ENCODE peak calls at places on chromosomes 13 and 19, in seven cellular contexts. One of them, this sample, is unnamed.

GRCh38 chr13:42065414-42065813 is 17.0 kb downstream of the DGKH start:
- DNase-seq in CD4-positive, alpha-beta memory T cell: no peak
- DNase-seq in RWPE1: no peak
- DNase-seq in hepatocyte: no peak
- DNase-seq in CD8-positive, alpha-beta memory T cell: no peak
- DNase-seq in tibial artery: no peak
- DNase-seq in effector memory CD4-positive, alpha-beta T cell: no peak
- DNase-seq in this sample: no peak

GRCh38 chr19:7641288-7642276 is 4.7 kb downstream of the STXBP2 start:
- DNase-seq in CD4-positive, alpha-beta memory T cell: peak
- DNase-seq in RWPE1: no peak
- DNase-seq in hepatocyte: no peak
- DNase-seq in CD8-positive, alpha-beta memory T cell: peak
- DNase-seq in tibial artery: no peak
- DNase-seq in effector memory CD4-positive, alpha-beta T cell: no peak
- DNase-seq in this sample: no peak

GRCh38 chr19:41995959-41996797 is 2.1 kb upstream of the ATP1A3 start:
- DNase-seq in CD4-positive, alpha-beta memory T cell: no peak
- DNase-seq in RWPE1: no peak
- DNase-seq in hepatocyte: no peak
- DNase-seq in CD8-positive, alpha-beta memory T cell: no peak
- DNase-seq in tibial artery: no peak
- DNase-seq in effector memory CD4-positive, alpha-beta T cell: no peak
- DNase-seq in this sample: no peak

GRCh38 chr13:95457294-95457693 is 95.2 kb upstream of the CLDN10 start:
- DNase-seq in CD4-positive, alpha-beta memory T cell: no peak
- DNase-seq in RWPE1: no peak
- DNase-seq in hepatocyte: no peak
- DNase-seq in CD8-positive, alpha-beta memory T cell: no peak
- DNase-seq in tibial artery: no peak
- DNase-seq in effector memory CD4-positive, alpha-beta T cell: no peak
- DNase-seq in this sample: no peak

GRCh38 chr13:113001251-113002140 is 32.5 kb downstream of the MCF2L start:
- DNase-seq in CD4-positive, alpha-beta memory T cell: no peak
- DNase-seq in RWPE1: no peak
- DNase-seq in hepatocyte: peak
- DNase-seq in CD8-positive, alpha-beta memory T cell: no peak
- DNase-seq in tibial artery: no peak
- DNase-seq in effector memory CD4-positive, alpha-beta T cell: no peak
- DNase-seq in this sample: no peak

GRCh38 chr13:102318233-102318632 is 83.6 kb downstream of the FGF14 start:
- DNase-seq in CD4-positive, alpha-beta memory T cell: no peak
- DNase-seq in RWPE1: no peak
- DNase-seq in hepatocyte: no peak
- DNase-seq in CD8-positive, alpha-beta memory T cell: no peak
- DNase-seq in tibial artery: no peak
- DNase-seq in effector memory CD4-positive, alpha-beta T cell: no peak
- DNase-seq in this sample: no peak

GRCh38 chr13:29758591-29759114 is 91.8 kb downstream of the UBL3 start:
- DNase-seq in CD4-positive, alpha-beta memory T cell: peak
- DNase-seq in RWPE1: no peak
- DNase-seq in hepatocyte: no peak
- DNase-seq in CD8-positive, alpha-beta memory T cell: peak
- DNase-seq in tibial artery: no peak
- DNase-seq in effector memory CD4-positive, alpha-beta T cell: peak
- DNase-seq in this sample: no peak

GRCh38 chr19:3591876-3592613 is 6.8 kb downstream of the GIPC3 start:
- DNase-seq in CD4-positive, alpha-beta memory T cell: no peak
- DNase-seq in RWPE1: no peak
- DNase-seq in hepatocyte: no peak
- DNase-seq in CD8-positive, alpha-beta memory T cell: no peak
- DNase-seq in tibial artery: peak
- DNase-seq in effector memory CD4-positive, alpha-beta T cell: no peak
- DNase-seq in this sample: no peak

GRCh38 chr13:48317511-48317981 is 14.0 kb downstream of the RB1 start:
- DNase-seq in CD4-positive, alpha-beta memory T cell: peak
- DNase-seq in RWPE1: no peak
- DNase-seq in hepatocyte: no peak
- DNase-seq in CD8-positive, alpha-beta memory T cell: no peak
- DNase-seq in tibial artery: no peak
- DNase-seq in effector memory CD4-positive, alpha-beta T cell: no peak
- DNase-seq in this sample: no peak

GRCh38 chr19:8610041-8610927 is at the start of gene ADAMTS10:
- DNase-seq in CD4-positive, alpha-beta memory T cell: peak
- DNase-seq in RWPE1: no peak
- DNase-seq in hepatocyte: peak
- DNase-seq in CD8-positive, alpha-beta memory T cell: peak
- DNase-seq in tibial artery: peak
- DNase-seq in effector memory CD4-positive, alpha-beta T cell: peak
- DNase-seq in this sample: no peak

GRCh38 chr13:74129500-74130144 is 4.6 kb downstream of the KLF12 start:
- DNase-seq in CD4-positive, alpha-beta memory T cell: peak
- DNase-seq in RWPE1: no peak
- DNase-seq in hepatocyte: no peak
- DNase-seq in CD8-positive, alpha-beta memory T cell: peak
- DNase-seq in tibial artery: no peak
- DNase-seq in effector memory CD4-positive, alpha-beta T cell: peak
- DNase-seq in this sample: no peak

GRCh38 chr13:106284358-106284757 is 251.1 kb downstream of the EFNB2 start:
- DNase-seq in CD4-positive, alpha-beta memory T cell: no peak
- DNase-seq in RWPE1: peak
- DNase-seq in hepatocyte: no peak
- DNase-seq in CD8-positive, alpha-beta memory T cell: no peak
- DNase-seq in tibial artery: no peak
- DNase-seq in effector memory CD4-positive, alpha-beta T cell: no peak
- DNase-seq in this sample: no peak

GRCh38 chr19:6047741-6048231 is 62.5 kb downstream of the RFX2 start:
- DNase-seq in CD4-positive, alpha-beta memory T cell: no peak
- DNase-seq in RWPE1: peak
- DNase-seq in hepatocyte: peak
- DNase-seq in CD8-positive, alpha-beta memory T cell: no peak
- DNase-seq in tibial artery: peak
- DNase-seq in effector memory CD4-positive, alpha-beta T cell: no peak
- DNase-seq in this sample: no peak

GRCh38 chr13:39603424-39603947 is 493 bp upstream of the LHFPL6 start:
- DNase-seq in CD4-positive, alpha-beta memory T cell: no peak
- DNase-seq in RWPE1: no peak
- DNase-seq in hepatocyte: peak
- DNase-seq in CD8-positive, alpha-beta memory T cell: no peak
- DNase-seq in tibial artery: no peak
- DNase-seq in effector memory CD4-positive, alpha-beta T cell: no peak
- DNase-seq in this sample: no peak

GRCh38 chr19:48123907-48124675 is 13.5 kb upstream of the PLA2G4C start:
- DNase-seq in CD4-positive, alpha-beta memory T cell: no peak
- DNase-seq in RWPE1: peak
- DNase-seq in hepatocyte: peak
- DNase-seq in CD8-positive, alpha-beta memory T cell: no peak
- DNase-seq in tibial artery: no peak
- DNase-seq in effector memory CD4-positive, alpha-beta T cell: no peak
- DNase-seq in this sample: no peak

GRCh38 chr19:2266183-2266993 is 10.2 kb upstream of the JSRP1 start:
- DNase-seq in CD4-positive, alpha-beta memory T cell: peak
- DNase-seq in RWPE1: no peak
- DNase-seq in hepatocyte: no peak
- DNase-seq in CD8-positive, alpha-beta memory T cell: no peak
- DNase-seq in tibial artery: peak
- DNase-seq in effector memory CD4-positive, alpha-beta T cell: no peak
- DNase-seq in this sample: peak

GRCh38 chr19:17429661-17430101 is 9.8 kb downstream of the MVB12A start:
- DNase-seq in CD4-positive, alpha-beta memory T cell: no peak
- DNase-seq in RWPE1: no peak
- DNase-seq in hepatocyte: no peak
- DNase-seq in CD8-positive, alpha-beta memory T cell: no peak
- DNase-seq in tibial artery: no peak
- DNase-seq in effector memory CD4-positive, alpha-beta T cell: no peak
- DNase-seq in this sample: no peak

GRCh38 chr19:48094129-48094842 is 16.3 kb downstream of the PLA2G4C start:
- DNase-seq in CD4-positive, alpha-beta memory T cell: no peak
- DNase-seq in RWPE1: no peak
- DNase-seq in hepatocyte: no peak
- DNase-seq in CD8-positive, alpha-beta memory T cell: no peak
- DNase-seq in tibial artery: no peak
- DNase-seq in effector memory CD4-positive, alpha-beta T cell: no peak
- DNase-seq in this sample: no peak

GRCh38 chr13:113207890-113208423 is 512 bp downstream of the PCID2 start:
- DNase-seq in CD4-positive, alpha-beta memory T cell: no peak
- DNase-seq in RWPE1: peak
- DNase-seq in hepatocyte: peak
- DNase-seq in CD8-positive, alpha-beta memory T cell: no peak
- DNase-seq in tibial artery: peak
- DNase-seq in effector memory CD4-positive, alpha-beta T cell: no peak
- DNase-seq in this sample: no peak

GRCh38 chr19:13884726-13885591 is 8.0 kb downstream of the NANOS3 start:
- DNase-seq in CD4-positive, alpha-beta memory T cell: no peak
- DNase-seq in RWPE1: no peak
- DNase-seq in hepatocyte: no peak
- DNase-seq in CD8-positive, alpha-beta memory T cell: no peak
- DNase-seq in tibial artery: no peak
- DNase-seq in effector memory CD4-positive, alpha-beta T cell: no peak
- DNase-seq in this sample: no peak

GRCh38 chr13:111033172-111034133 is 81.7 kb upstream of the ARHGEF7 start:
- DNase-seq in CD4-positive, alpha-beta memory T cell: no peak
- DNase-seq in RWPE1: no peak
- DNase-seq in hepatocyte: no peak
- DNase-seq in CD8-positive, alpha-beta memory T cell: no peak
- DNase-seq in tibial artery: no peak
- DNase-seq in effector memory CD4-positive, alpha-beta T cell: no peak
- DNase-seq in this sample: no peak

GRCh38 chr19:58566989-58567388 is 6.1 kb downstream of the MZF1 start:
- DNase-seq in CD4-positive, alpha-beta memory T cell: peak
- DNase-seq in RWPE1: no peak
- DNase-seq in hepatocyte: no peak
- DNase-seq in CD8-positive, alpha-beta memory T cell: no peak
- DNase-seq in tibial artery: no peak
- DNase-seq in effector memory CD4-positive, alpha-beta T cell: no peak
- DNase-seq in this sample: no peak

GRCh38 chr13:36072127-36072526 is 59.1 kb downstream of the DCLK1 start:
- DNase-seq in CD4-positive, alpha-beta memory T cell: no peak
- DNase-seq in RWPE1: no peak
- DNase-seq in hepatocyte: no peak
- DNase-seq in CD8-positive, alpha-beta memory T cell: no peak
- DNase-seq in tibial artery: no peak
- DNase-seq in effector memory CD4-positive, alpha-beta T cell: no peak
- DNase-seq in this sample: no peak

GRCh38 chr19:4694211-4694987 is 24.3 kb upstream of the MYDGF start:
- DNase-seq in CD4-positive, alpha-beta memory T cell: no peak
- DNase-seq in RWPE1: peak
- DNase-seq in hepatocyte: no peak
- DNase-seq in CD8-positive, alpha-beta memory T cell: no peak
- DNase-seq in tibial artery: no peak
- DNase-seq in effector memory CD4-positive, alpha-beta T cell: no peak
- DNase-seq in this sample: no peak

GRCh38 chr13:29523199-29523931 is 72.1 kb downstream of the SLC7A1 start:
- DNase-seq in CD4-positive, alpha-beta memory T cell: no peak
- DNase-seq in RWPE1: no peak
- DNase-seq in hepatocyte: no peak
- DNase-seq in CD8-positive, alpha-beta memory T cell: no peak
- DNase-seq in tibial artery: peak
- DNase-seq in effector memory CD4-positive, alpha-beta T cell: no peak
- DNase-seq in this sample: no peak

GRCh38 chr13:114161644-114162532 is 17.2 kb upstream of the CFAP97D2 start:
- DNase-seq in CD4-positive, alpha-beta memory T cell: no peak
- DNase-seq in RWPE1: no peak
- DNase-seq in hepatocyte: peak
- DNase-seq in CD8-positive, alpha-beta memory T cell: no peak
- DNase-seq in tibial artery: peak
- DNase-seq in effector memory CD4-positive, alpha-beta T cell: no peak
- DNase-seq in this sample: peak

GRCh38 chr19:49528211-49528771 is 488 bp downstream of the RCN3 start:
- DNase-seq in CD4-positive, alpha-beta memory T cell: no peak
- DNase-seq in RWPE1: no peak
- DNase-seq in hepatocyte: no peak
- DNase-seq in CD8-positive, alpha-beta memory T cell: no peak
- DNase-seq in tibial artery: peak
- DNase-seq in effector memory CD4-positive, alpha-beta T cell: no peak
- DNase-seq in this sample: no peak

GRCh38 chr19:52351512-52351911 is 15.5 kb downstream of the ZNF610 start:
- DNase-seq in CD4-positive, alpha-beta memory T cell: no peak
- DNase-seq in RWPE1: no peak
- DNase-seq in hepatocyte: no peak
- DNase-seq in CD8-positive, alpha-beta memory T cell: no peak
- DNase-seq in tibial artery: no peak
- DNase-seq in effector memory CD4-positive, alpha-beta T cell: no peak
- DNase-seq in this sample: no peak

GRCh38 chr13:51125495-51126226 is 14.6 kb upstream of the C13orf42 start:
- DNase-seq in CD4-positive, alpha-beta memory T cell: no peak
- DNase-seq in RWPE1: peak
- DNase-seq in hepatocyte: peak
- DNase-seq in CD8-positive, alpha-beta memory T cell: no peak
- DNase-seq in tibial artery: no peak
- DNase-seq in effector memory CD4-positive, alpha-beta T cell: peak
- DNase-seq in this sample: no peak

GRCh38 chr13:101453784-101454201 is 1.3 kb downstream of the ITGBL1 start:
- DNase-seq in CD4-positive, alpha-beta memory T cell: no peak
- DNase-seq in RWPE1: no peak
- DNase-seq in hepatocyte: no peak
- DNase-seq in CD8-positive, alpha-beta memory T cell: no peak
- DNase-seq in tibial artery: peak
- DNase-seq in effector memory CD4-positive, alpha-beta T cell: no peak
- DNase-seq in this sample: no peak

GRCh38 chr13:108227651-108228272 is 9.6 kb downstream of the ABHD13 start:
- DNase-seq in CD4-positive, alpha-beta memory T cell: no peak
- DNase-seq in RWPE1: peak
- DNase-seq in hepatocyte: peak
- DNase-seq in CD8-positive, alpha-beta memory T cell: no peak
- DNase-seq in tibial artery: no peak
- DNase-seq in effector memory CD4-positive, alpha-beta T cell: no peak
- DNase-seq in this sample: no peak

GRCh38 chr19:44871809-44872208 is 19.2 kb upstream of the TOMM40 start:
- DNase-seq in CD4-positive, alpha-beta memory T cell: no peak
- DNase-seq in RWPE1: no peak
- DNase-seq in hepatocyte: no peak
- DNase-seq in CD8-positive, alpha-beta memory T cell: peak
- DNase-seq in tibial artery: no peak
- DNase-seq in effector memory CD4-positive, alpha-beta T cell: no peak
- DNase-seq in this sample: no peak

GRCh38 chr19:39372047-39372802 is 18.7 kb downstream of the PAF1 start:
- DNase-seq in CD4-positive, alpha-beta memory T cell: no peak
- DNase-seq in RWPE1: no peak
- DNase-seq in hepatocyte: peak
- DNase-seq in CD8-positive, alpha-beta memory T cell: no peak
- DNase-seq in tibial artery: peak
- DNase-seq in effector memory CD4-positive, alpha-beta T cell: no peak
- DNase-seq in this sample: no peak

GRCh38 chr19:8108560-8109445 is 40.6 kb downstream of the FBN3 start:
- DNase-seq in CD4-positive, alpha-beta memory T cell: no peak
- DNase-seq in RWPE1: no peak
- DNase-seq in hepatocyte: no peak
- DNase-seq in CD8-positive, alpha-beta memory T cell: no peak
- DNase-seq in tibial artery: no peak
- DNase-seq in effector memory CD4-positive, alpha-beta T cell: no peak
- DNase-seq in this sample: no peak

GRCh38 chr13:44921931-44922758 is 67.1 kb downstream of the NUFIP1 start:
- DNase-seq in CD4-positive, alpha-beta memory T cell: no peak
- DNase-seq in RWPE1: peak
- DNase-seq in hepatocyte: peak
- DNase-seq in CD8-positive, alpha-beta memory T cell: no peak
- DNase-seq in tibial artery: peak
- DNase-seq in effector memory CD4-positive, alpha-beta T cell: no peak
- DNase-seq in this sample: no peak

GRCh38 chr19:5692785-5693194 is 2.7 kb downstream of the RPL36 start:
- DNase-seq in CD4-positive, alpha-beta memory T cell: no peak
- DNase-seq in RWPE1: no peak
- DNase-seq in hepatocyte: peak
- DNase-seq in CD8-positive, alpha-beta memory T cell: no peak
- DNase-seq in tibial artery: no peak
- DNase-seq in effector memory CD4-positive, alpha-beta T cell: no peak
- DNase-seq in this sample: no peak

GRCh38 chr13:22828081-22828480 is 352.7 kb upstream of the SGCG start:
- DNase-seq in CD4-positive, alpha-beta memory T cell: no peak
- DNase-seq in RWPE1: no peak
- DNase-seq in hepatocyte: no peak
- DNase-seq in CD8-positive, alpha-beta memory T cell: no peak
- DNase-seq in tibial artery: no peak
- DNase-seq in effector memory CD4-positive, alpha-beta T cell: no peak
- DNase-seq in this sample: no peak

GRCh38 chr19:17867087-17867486 is 4.7 kb upstream of the SLC5A5 start:
- DNase-seq in CD4-positive, alpha-beta memory T cell: no peak
- DNase-seq in RWPE1: no peak
- DNase-seq in hepatocyte: no peak
- DNase-seq in CD8-positive, alpha-beta memory T cell: no peak
- DNase-seq in tibial artery: no peak
- DNase-seq in effector memory CD4-positive, alpha-beta T cell: no peak
- DNase-seq in this sample: no peak